ENCODE peak calls at places on chromosomes 16 and 17, in nine cellular contexts. J, N, C, D, Z, I, L, E and U are unnamed samples.

GRCh38 chr17:19346351-19347255 is 15.9 kb downstream of the B9D1 start:
- DNase-seq in C (no peak), D (no peak), Z (peak; percentile 49), E (peak; percentile 7), I (peak; percentile 19), L (no peak), N (peak; percentile 49), J (peak; percentile 44), U (no peak)

GRCh38 chr17:13544292-13544691 is 57.4 kb downstream of the HS3ST3A1 start:
- DNase-seq in N (peak; percentile 99), D (no peak), J (no peak), L (no peak), I (peak; percentile 35), C (no peak), E (no peak), Z (peak; percentile 25), U (no peak)

GRCh38 chr17:2369551-2370210 is 31.2 kb downstream of the MNT start:
- DNase-seq in L (no peak), J (no peak), D (no peak), C (no peak), E (no peak), I (no peak), Z (no peak), N (no peak), U (peak; percentile 25)

GRCh38 chr17:1486802-1487695 is 5.4 kb downstream of the MYO1C start:
- DNase-seq in D (no peak), J (peak; percentile 29), C (peak; percentile 58), N (no peak), Z (peak; percentile 47), I (peak; percentile 88), E (peak; percentile 84), L (no peak), U (peak; percentile 33)

GRCh38 chr17:63930951-63931575 is 1.1 kb downstream of the CD79B start:
- DNase-seq in Z (peak; percentile 33), I (peak; percentile 80), L (peak; percentile 3), J (no peak), N (no peak), D (peak; percentile 73), C (peak; percentile 29), E (peak; percentile 77), U (no peak)

GRCh38 chr17:58278661-58279015 is 2.1 kb downstream of the MPO start:
- DNase-seq in Z (no peak), D (no peak), J (no peak), L (no peak), C (no peak), I (no peak), N (no peak), E (no peak), U (peak; percentile 4)

GRCh38 chr17:67751101-67752074 is 33.7 kb downstream of the NOL11 start:
- DNase-seq in L (no peak), D (no peak), Z (no peak), J (no peak), C (no peak), N (no peak), E (no peak), I (no peak), U (no peak)

GRCh38 chr16:89318430-89318758 is 100.9 kb downstream of the ZNF778 start:
- DNase-seq in I (no peak), D (no peak), C (no peak), J (no peak), N (no peak), Z (no peak), L (no peak), E (no peak), U (no peak)

GRCh38 chr16:21656795-21657768 is 4.7 kb upstream of the IGSF6 start:
- DNase-seq in J (peak; percentile 6), N (peak; percentile 45), E (peak; percentile 29), Z (peak; percentile 85), C (no peak), I (no peak), D (peak; percentile 75), L (peak; percentile 61), U (peak; percentile 63)